ENCODE peak calls at places on chromosomes 11 and 22, in five cellular contexts. One of them, this sample, is unnamed.

GRCh38 chr11:59901306-59901705 is 22.7 kb downstream of the OOSP3 start:
- DNase-seq in spleen: no peak
- DNase-seq in suprapubic skin: no peak
- DNase-seq in sigmoid colon: no peak
- DNase-seq in HCT116: peak
- DNase-seq in this sample: no peak

GRCh38 chr11:37632748-37633147 is 1034.7 kb upstream of the RAG2 start:
- DNase-seq in spleen: no peak
- DNase-seq in sigmoid colon: no peak
- DNase-seq in suprapubic skin: no peak
- DNase-seq in HCT116: no peak
- DNase-seq in this sample: no peak

GRCh38 chr11:34616830-34617504 is 3.9 kb upstream of the EHF start:
- DNase-seq in suprapubic skin: no peak
- DNase-seq in HCT116: no peak
- DNase-seq in spleen: no peak
- DNase-seq in sigmoid colon: no peak
- DNase-seq in this sample: no peak

GRCh38 chr11:60912851-60913550 is 957 bp upstream of the TMEM109 start:
- DNase-seq in HCT116: no peak
- DNase-seq in sigmoid colon: peak
- DNase-seq in spleen: peak
- DNase-seq in suprapubic skin: no peak
- DNase-seq in this sample: no peak

GRCh38 chr22:19121631-19122142 is 525 bp downstream of the DGCR2 start:
- DNase-seq in spleen: peak
- DNase-seq in suprapubic skin: no peak
- DNase-seq in sigmoid colon: peak
- DNase-seq in HCT116: no peak
- DNase-seq in this sample: peak

GRCh38 chr11:77374611-77375031 is 73.1 kb upstream of the GDPD4 start:
- DNase-seq in suprapubic skin: no peak
- DNase-seq in HCT116: no peak
- DNase-seq in spleen: no peak
- DNase-seq in sigmoid colon: no peak
- DNase-seq in this sample: no peak

GRCh38 chr22:28231423-28231822 is 312.4 kb upstream of the PITPNB start:
- DNase-seq in HCT116: no peak
- DNase-seq in sigmoid colon: no peak
- DNase-seq in spleen: no peak
- DNase-seq in suprapubic skin: no peak
- DNase-seq in this sample: peak

GRCh38 chr22:33073989-33074391 is 15.8 kb upstream of the SYN3 start:
- DNase-seq in spleen: no peak
- DNase-seq in suprapubic skin: no peak
- DNase-seq in HCT116: no peak
- DNase-seq in sigmoid colon: no peak
- DNase-seq in this sample: no peak

GRCh38 chr11:117679464-117679863 is 117.6 kb downstream of the DSCAML1 start:
- DNase-seq in suprapubic skin: no peak
- DNase-seq in HCT116: no peak
- DNase-seq in sigmoid colon: no peak
- DNase-seq in spleen: no peak
- DNase-seq in this sample: no peak

GRCh38 chr11:5553347-5553746 is 5.0 kb upstream of the OR52H1 start:
- DNase-seq in sigmoid colon: no peak
- DNase-seq in suprapubic skin: no peak
- DNase-seq in HCT116: no peak
- DNase-seq in spleen: no peak
- DNase-seq in this sample: no peak

GRCh38 chr11:7575841-7576451 is 62.1 kb downstream of the PPFIBP2 start:
- DNase-seq in sigmoid colon: no peak
- DNase-seq in spleen: no peak
- DNase-seq in suprapubic skin: no peak
- DNase-seq in HCT116: no peak
- DNase-seq in this sample: no peak

GRCh38 chr22:38327805-38328204 is 10.6 kb upstream of the CSNK1E start:
- DNase-seq in sigmoid colon: no peak
- DNase-seq in suprapubic skin: no peak
- DNase-seq in spleen: no peak
- DNase-seq in HCT116: no peak
- DNase-seq in this sample: no peak

GRCh38 chr22:29315286-29316195 is at the start of gene RASL10A:
- DNase-seq in suprapubic skin: peak
- DNase-seq in sigmoid colon: no peak
- DNase-seq in spleen: peak
- DNase-seq in HCT116: no peak
- DNase-seq in this sample: peak

GRCh38 chr11:95705485-95706124 is 84.0 kb downstream of the FAM76B start:
- DNase-seq in spleen: peak
- DNase-seq in sigmoid colon: peak
- DNase-seq in suprapubic skin: peak
- DNase-seq in HCT116: peak
- DNase-seq in this sample: peak

GRCh38 chr11:120778692-120779490 is 245.0 kb upstream of the TBCEL start:
- DNase-seq in sigmoid colon: no peak
- DNase-seq in suprapubic skin: no peak
- DNase-seq in HCT116: no peak
- DNase-seq in spleen: peak
- DNase-seq in this sample: peak

DNA sequence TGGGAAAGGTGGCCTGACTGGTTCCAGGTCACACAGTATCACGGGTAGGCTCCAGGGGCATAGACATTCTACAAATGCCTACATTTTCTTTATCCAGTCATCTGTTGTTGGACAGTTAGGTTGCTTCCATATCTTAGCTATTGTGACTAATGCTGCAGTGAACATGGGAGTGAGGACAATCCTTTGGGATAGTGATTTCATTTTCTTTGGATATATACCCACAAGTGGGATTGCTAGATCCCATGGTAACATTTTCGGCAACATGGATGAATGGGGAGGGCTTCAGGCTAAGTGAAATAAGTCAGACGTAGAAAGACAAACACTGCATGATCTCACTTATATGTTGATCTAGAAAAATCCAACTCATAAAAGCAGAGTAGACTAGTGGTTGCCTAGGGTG is 744.3 kb downstream of the NTM start:
- DNase-seq in spleen: no peak
- DNase-seq in HCT116: no peak
- DNase-seq in sigmoid colon: no peak
- DNase-seq in suprapubic skin: no peak
- DNase-seq in this sample: no peak
- TF ChIP-seq POLR2AphosphoS5 in spleen: no peak
- TF ChIP-seq POLR2AphosphoS5 in HCT116: no peak
- TF ChIP-seq POLR2AphosphoS5 in sigmoid colon: no peak
- TF ChIP-seq POLR2AphosphoS5 in suprapubic skin: no peak
- TF ChIP-seq POLR2AphosphoS5 in this sample: no peak

DNA sequence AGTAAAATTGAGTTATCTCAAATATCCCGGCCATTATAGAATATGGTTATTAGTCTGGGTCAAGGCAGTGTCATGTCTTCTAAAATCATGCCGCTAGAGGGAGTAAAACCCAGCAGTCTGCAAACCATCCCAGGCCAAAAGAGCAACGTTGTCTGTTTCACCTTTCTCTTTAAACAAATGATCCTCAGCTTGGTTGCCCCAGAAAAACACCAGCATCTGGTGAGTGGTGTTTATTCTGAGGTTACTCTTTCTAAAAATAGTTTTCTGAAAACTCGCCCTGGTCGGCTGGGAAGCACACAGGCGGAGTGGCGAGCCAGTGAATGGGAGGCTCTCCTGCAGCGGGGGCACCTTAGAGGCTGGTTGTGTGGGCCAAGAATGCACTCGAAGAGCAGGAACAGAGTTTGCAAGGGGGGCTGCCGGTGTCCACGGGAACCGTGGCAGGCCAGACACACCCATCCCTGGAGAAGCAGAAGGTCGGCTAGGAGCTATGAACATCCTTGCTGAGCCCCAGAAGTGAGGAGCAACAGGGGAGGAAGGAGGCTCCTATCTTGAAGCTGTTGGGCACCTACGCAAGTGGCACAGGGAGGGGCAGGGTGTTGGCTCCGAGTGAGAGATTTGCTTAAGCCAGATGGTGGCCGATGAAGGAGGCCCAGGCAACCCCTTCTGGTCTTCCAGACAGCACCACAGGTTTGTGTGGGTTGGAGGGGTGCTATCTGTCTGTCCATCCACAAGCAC is 297.1 kb downstream of the ETS1 start:
- DNase-seq in spleen: peak
- DNase-seq in suprapubic skin: no peak
- DNase-seq in HCT116: peak
- DNase-seq in sigmoid colon: peak
- DNase-seq in this sample: peak
- TF ChIP-seq POLR2AphosphoS5 in spleen: peak
- TF ChIP-seq POLR2AphosphoS5 in suprapubic skin: no peak
- TF ChIP-seq POLR2AphosphoS5 in HCT116: no peak
- TF ChIP-seq POLR2AphosphoS5 in sigmoid colon: peak
- TF ChIP-seq POLR2AphosphoS5 in this sample: no peak

DNA sequence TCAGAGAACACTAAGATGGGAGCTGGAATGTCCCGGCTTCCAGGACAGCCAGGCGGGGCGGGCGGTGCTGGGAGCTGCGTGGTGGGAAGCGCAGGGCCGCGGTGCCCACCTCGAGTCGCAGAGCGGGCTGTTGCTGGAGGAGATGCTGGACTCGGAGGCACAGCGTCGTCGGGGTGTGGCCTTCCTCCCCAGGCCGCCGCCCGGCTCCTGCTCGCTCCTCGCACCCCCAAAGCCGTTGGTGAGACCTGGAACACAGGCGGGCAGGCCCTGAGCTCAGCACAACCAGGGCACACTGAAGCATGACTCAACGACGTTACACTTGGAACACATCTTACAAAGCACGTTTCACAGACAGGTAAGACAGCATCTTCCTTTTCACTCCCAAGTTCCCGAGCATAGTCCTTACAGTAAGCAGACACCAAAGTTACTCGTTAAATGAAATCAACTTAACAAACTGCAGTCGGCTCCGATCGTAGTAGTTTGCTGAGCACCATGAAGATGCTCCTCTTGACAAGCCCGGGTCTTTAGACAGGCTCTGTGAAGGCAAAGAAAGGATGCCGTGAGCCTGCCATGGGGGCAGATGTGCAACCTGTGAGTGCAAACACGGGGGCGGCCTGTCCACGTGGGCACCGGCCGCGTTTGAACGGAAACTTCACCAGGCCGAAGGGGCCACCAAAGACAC is 50.0 kb downstream of the BRD1 start:
- DNase-seq in sigmoid colon: no peak
- DNase-seq in suprapubic skin: no peak
- DNase-seq in spleen: no peak
- DNase-seq in HCT116: no peak
- DNase-seq in this sample: no peak
- TF ChIP-seq POLR2AphosphoS5 in sigmoid colon: no peak
- TF ChIP-seq POLR2AphosphoS5 in suprapubic skin: no peak
- TF ChIP-seq POLR2AphosphoS5 in spleen: no peak
- TF ChIP-seq POLR2AphosphoS5 in HCT116: no peak
- TF ChIP-seq POLR2AphosphoS5 in this sample: no peak

DNA sequence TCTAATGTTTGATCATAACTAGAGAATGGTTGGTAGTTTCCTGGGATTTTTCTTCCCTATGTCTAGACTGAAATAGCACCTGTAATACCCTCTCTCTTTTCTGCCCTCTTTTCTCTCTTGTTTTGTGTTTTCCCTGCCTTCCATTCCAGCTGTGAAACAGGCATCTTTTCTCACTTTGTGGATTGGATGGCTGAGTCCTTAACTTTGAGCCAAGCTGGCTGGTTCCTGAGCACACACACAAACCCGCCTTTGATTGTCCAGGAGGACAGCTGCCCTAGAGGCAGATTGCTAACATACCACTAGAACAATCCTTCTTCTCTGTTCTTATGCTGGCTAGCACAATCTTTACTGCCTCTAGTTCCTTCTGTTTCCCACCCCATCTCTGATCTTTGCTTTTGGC is 17.7 kb downstream of the CTNND1 start:
- DNase-seq in spleen: no peak
- DNase-seq in sigmoid colon: no peak
- DNase-seq in suprapubic skin: no peak
- DNase-seq in HCT116: no peak
- DNase-seq in this sample: peak
- TF ChIP-seq POLR2AphosphoS5 in spleen: peak
- TF ChIP-seq POLR2AphosphoS5 in sigmoid colon: peak
- TF ChIP-seq POLR2AphosphoS5 in suprapubic skin: no peak
- TF ChIP-seq POLR2AphosphoS5 in HCT116: no peak
- TF ChIP-seq POLR2AphosphoS5 in this sample: no peak

GRCh38 chr22:42868751-42869251 is 11.7 kb upstream of the ARFGAP3 start:
- DNase-seq in suprapubic skin: no peak
- DNase-seq in sigmoid colon: peak
- DNase-seq in HCT116: no peak
- DNase-seq in spleen: no peak
- DNase-seq in this sample: no peak
- TF ChIP-seq POLR2AphosphoS5 in suprapubic skin: no peak
- TF ChIP-seq POLR2AphosphoS5 in sigmoid colon: no peak
- TF ChIP-seq POLR2AphosphoS5 in HCT116: no peak
- TF ChIP-seq POLR2AphosphoS5 in spleen: no peak
- TF ChIP-seq POLR2AphosphoS5 in this sample: no peak

DNA sequence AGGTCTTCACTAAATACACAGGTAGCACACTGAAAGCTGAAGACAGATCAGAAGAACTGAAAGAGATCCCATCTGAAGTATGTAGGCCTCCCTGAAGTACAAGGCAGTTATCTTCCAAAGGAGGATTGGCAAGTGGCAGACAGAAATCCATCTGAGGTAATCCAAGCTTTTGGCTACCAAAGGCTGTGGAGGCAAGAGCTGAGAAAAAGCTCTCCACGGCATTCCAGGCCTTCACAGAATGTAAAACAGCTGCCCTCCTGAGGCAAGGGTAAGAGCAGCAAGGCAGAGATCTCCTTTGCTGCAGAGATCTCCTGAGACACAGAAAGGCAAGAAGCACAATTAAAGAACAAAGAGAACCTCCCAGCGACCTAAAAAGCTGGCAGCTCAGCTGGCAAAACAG is 19.1 kb downstream of the PIK3C2A start:
- DNase-seq in sigmoid colon: no peak
- DNase-seq in suprapubic skin: no peak
- DNase-seq in HCT116: no peak
- DNase-seq in spleen: no peak
- DNase-seq in this sample: peak
- TF ChIP-seq POLR2AphosphoS5 in sigmoid colon: no peak
- TF ChIP-seq POLR2AphosphoS5 in suprapubic skin: no peak
- TF ChIP-seq POLR2AphosphoS5 in HCT116: no peak
- TF ChIP-seq POLR2AphosphoS5 in spleen: no peak
- TF ChIP-seq POLR2AphosphoS5 in this sample: no peak